ENCODE peak calls at places on chromosomes 12 and 14, in six cellular contexts. One of them, this sample, is unnamed.

GRCh38 chr14:53327716-53328115 is 174.6 kb upstream of the DDHD1 start:
- DNase-seq in GM23338: no peak
- DNase-seq in left lung: no peak
- DNase-seq in BE2C: no peak
- DNase-seq in hepatocyte: no peak
- DNase-seq in AG10803: peak; percentile 10
- DNase-seq in this sample: no peak

GRCh38 chr14:38790916-38791315 is 312.1 kb downstream of the SEC23A start:
- DNase-seq in GM23338: peak; percentile 13
- DNase-seq in left lung: no peak
- DNase-seq in BE2C: no peak
- DNase-seq in hepatocyte: no peak
- DNase-seq in AG10803: peak; percentile 74
- DNase-seq in this sample: no peak

GRCh38 chr14:23061995-23062394 is 4.7 kb upstream of the CDH24 start:
- DNase-seq in GM23338: no peak
- DNase-seq in left lung: no peak
- DNase-seq in BE2C: no peak
- DNase-seq in hepatocyte: peak; percentile 83
- DNase-seq in AG10803: peak; percentile 90
- DNase-seq in this sample: no peak

GRCh38 chr14:99910337-99911268 is 117.4 kb downstream of the EML1 start:
- DNase-seq in GM23338: no peak
- DNase-seq in left lung: no peak
- DNase-seq in BE2C: no peak
- DNase-seq in hepatocyte: peak; percentile 79
- DNase-seq in AG10803: peak; percentile 86
- DNase-seq in this sample: no peak

GRCh38 chr12:6383572-6384498 is at the start of gene LTBR:
- DNase-seq in GM23338: peak; percentile 83
- DNase-seq in left lung: peak; percentile 100
- DNase-seq in BE2C: no peak
- DNase-seq in hepatocyte: peak; percentile 95
- DNase-seq in AG10803: peak; percentile 95
- DNase-seq in this sample: peak; percentile 98

GRCh38 chr12:105534068-105534467 is 203.6 kb downstream of the C12orf75 start:
- DNase-seq in GM23338: no peak
- DNase-seq in left lung: no peak
- DNase-seq in BE2C: no peak
- DNase-seq in hepatocyte: no peak
- DNase-seq in AG10803: no peak
- DNase-seq in this sample: no peak

GRCh38 chr12:22252057-22252456 is 82.5 kb downstream of the ST8SIA1 start:
- DNase-seq in GM23338: no peak
- DNase-seq in left lung: no peak
- DNase-seq in BE2C: no peak
- DNase-seq in hepatocyte: no peak
- DNase-seq in AG10803: no peak
- DNase-seq in this sample: no peak

GRCh38 chr12:104618691-104619090 is 161.9 kb downstream of the CHST11 start:
- DNase-seq in GM23338: no peak
- DNase-seq in left lung: no peak
- DNase-seq in BE2C: no peak
- DNase-seq in hepatocyte: no peak
- DNase-seq in AG10803: no peak
- DNase-seq in this sample: no peak

GRCh38 chr12:52057958-52058576 is 6.8 kb downstream of the NR4A1 start:
- DNase-seq in GM23338: no peak
- DNase-seq in left lung: no peak
- DNase-seq in BE2C: no peak
- DNase-seq in hepatocyte: no peak
- DNase-seq in AG10803: no peak
- DNase-seq in this sample: no peak

GRCh38 chr14:101125719-101126375 is 222.3 kb upstream of the RTL1 start:
- DNase-seq in GM23338: no peak
- DNase-seq in left lung: peak; percentile 58
- DNase-seq in BE2C: peak; percentile 3
- DNase-seq in hepatocyte: no peak
- DNase-seq in AG10803: no peak
- DNase-seq in this sample: no peak

GRCh38 chr12:124080649-124081048 is 107.6 kb downstream of the ZNF664 start:
- DNase-seq in GM23338: no peak
- DNase-seq in left lung: peak; percentile 44
- DNase-seq in BE2C: no peak
- DNase-seq in hepatocyte: no peak
- DNase-seq in AG10803: no peak
- DNase-seq in this sample: no peak

GRCh38 chr12:31832740-31833540 is 104.1 kb upstream of the AMN1 start:
- DNase-seq in GM23338: no peak
- DNase-seq in left lung: no peak
- DNase-seq in BE2C: no peak
- DNase-seq in hepatocyte: no peak
- DNase-seq in AG10803: no peak
- DNase-seq in this sample: no peak

GRCh38 chr12:31626270-31626669 is 33.2 kb upstream of the ETFBKMT start:
- DNase-seq in GM23338: no peak
- DNase-seq in left lung: no peak
- DNase-seq in BE2C: no peak
- DNase-seq in hepatocyte: no peak
- DNase-seq in AG10803: no peak
- DNase-seq in this sample: no peak

GRCh38 chr12:30826276-30826675 is 71.5 kb upstream of the CAPRIN2 start:
- DNase-seq in GM23338: no peak
- DNase-seq in left lung: no peak
- DNase-seq in BE2C: no peak
- DNase-seq in hepatocyte: no peak
- DNase-seq in AG10803: no peak
- DNase-seq in this sample: no peak

GRCh38 chr14:80959448-80960006 is 4.1 kb downstream of the TSHR start:
- DNase-seq in GM23338: no peak
- DNase-seq in left lung: no peak
- DNase-seq in BE2C: no peak
- DNase-seq in hepatocyte: no peak
- DNase-seq in AG10803: no peak
- DNase-seq in this sample: no peak

GRCh38 chr12:71397433-71397954 is 42.1 kb upstream of the LGR5 start:
- DNase-seq in GM23338: no peak
- DNase-seq in left lung: no peak
- DNase-seq in BE2C: no peak
- DNase-seq in hepatocyte: no peak
- DNase-seq in AG10803: peak; percentile 83
- DNase-seq in this sample: no peak

GRCh38 chr14:103716091-103716801 is 636 bp downstream of the ZFYVE21 start:
- DNase-seq in GM23338: no peak
- DNase-seq in left lung: peak; percentile 91
- DNase-seq in BE2C: no peak
- DNase-seq in hepatocyte: peak; percentile 64
- DNase-seq in AG10803: peak; percentile 29
- DNase-seq in this sample: peak; percentile 72

GRCh38 chr12:84787253-84787652 is 125.3 kb downstream of the SLC6A15 start:
- DNase-seq in GM23338: no peak
- DNase-seq in left lung: no peak
- DNase-seq in BE2C: no peak
- DNase-seq in hepatocyte: no peak
- DNase-seq in AG10803: no peak
- DNase-seq in this sample: no peak

GRCh38 chr12:121719926-121720414 is 7.4 kb downstream of the TMEM120B start:
- DNase-seq in GM23338: no peak
- DNase-seq in left lung: no peak
- DNase-seq in BE2C: no peak
- DNase-seq in hepatocyte: peak; percentile 40
- DNase-seq in AG10803: peak; percentile 86
- DNase-seq in this sample: no peak

GRCh38 chr14:28242895-28243294 is 523.7 kb upstream of the FOXG1 start:
- DNase-seq in GM23338: no peak
- DNase-seq in left lung: no peak
- DNase-seq in BE2C: no peak
- DNase-seq in hepatocyte: no peak
- DNase-seq in AG10803: no peak
- DNase-seq in this sample: no peak

GRCh38 chr12:58566599-58566998 is 353.7 kb downstream of the LRIG3 start:
- DNase-seq in GM23338: no peak
- DNase-seq in left lung: no peak
- DNase-seq in BE2C: no peak
- DNase-seq in hepatocyte: no peak
- DNase-seq in AG10803: peak; percentile 83
- DNase-seq in this sample: no peak

GRCh38 chr14:102540310-102541028 is 30.9 kb upstream of the ANKRD9 start:
- DNase-seq in GM23338: no peak
- DNase-seq in left lung: no peak
- DNase-seq in BE2C: peak; percentile 93
- DNase-seq in hepatocyte: peak; percentile 71
- DNase-seq in AG10803: no peak
- DNase-seq in this sample: no peak

GRCh38 chr14:43858981-43859380 is 648.1 kb downstream of the FSCB start:
- DNase-seq in GM23338: no peak
- DNase-seq in left lung: no peak
- DNase-seq in BE2C: no peak
- DNase-seq in hepatocyte: no peak
- DNase-seq in AG10803: no peak
- DNase-seq in this sample: no peak

GRCh38 chr14:29740491-29740890 is 187.2 kb downstream of the PRKD1 start:
- DNase-seq in GM23338: no peak
- DNase-seq in left lung: no peak
- DNase-seq in BE2C: no peak
- DNase-seq in hepatocyte: no peak
- DNase-seq in AG10803: peak; percentile 24
- DNase-seq in this sample: no peak

GRCh38 chr12:104350211-104350908 is 46.8 kb downstream of the EID3 start:
- DNase-seq in GM23338: no peak
- DNase-seq in left lung: no peak
- DNase-seq in BE2C: no peak
- DNase-seq in hepatocyte: no peak
- DNase-seq in AG10803: no peak
- DNase-seq in this sample: no peak

GRCh38 chr12:46904406-46905240 is 78.8 kb upstream of the SLC38A4 start:
- DNase-seq in GM23338: no peak
- DNase-seq in left lung: no peak
- DNase-seq in BE2C: no peak
- DNase-seq in hepatocyte: no peak
- DNase-seq in AG10803: peak; percentile 78
- DNase-seq in this sample: no peak

DNA sequence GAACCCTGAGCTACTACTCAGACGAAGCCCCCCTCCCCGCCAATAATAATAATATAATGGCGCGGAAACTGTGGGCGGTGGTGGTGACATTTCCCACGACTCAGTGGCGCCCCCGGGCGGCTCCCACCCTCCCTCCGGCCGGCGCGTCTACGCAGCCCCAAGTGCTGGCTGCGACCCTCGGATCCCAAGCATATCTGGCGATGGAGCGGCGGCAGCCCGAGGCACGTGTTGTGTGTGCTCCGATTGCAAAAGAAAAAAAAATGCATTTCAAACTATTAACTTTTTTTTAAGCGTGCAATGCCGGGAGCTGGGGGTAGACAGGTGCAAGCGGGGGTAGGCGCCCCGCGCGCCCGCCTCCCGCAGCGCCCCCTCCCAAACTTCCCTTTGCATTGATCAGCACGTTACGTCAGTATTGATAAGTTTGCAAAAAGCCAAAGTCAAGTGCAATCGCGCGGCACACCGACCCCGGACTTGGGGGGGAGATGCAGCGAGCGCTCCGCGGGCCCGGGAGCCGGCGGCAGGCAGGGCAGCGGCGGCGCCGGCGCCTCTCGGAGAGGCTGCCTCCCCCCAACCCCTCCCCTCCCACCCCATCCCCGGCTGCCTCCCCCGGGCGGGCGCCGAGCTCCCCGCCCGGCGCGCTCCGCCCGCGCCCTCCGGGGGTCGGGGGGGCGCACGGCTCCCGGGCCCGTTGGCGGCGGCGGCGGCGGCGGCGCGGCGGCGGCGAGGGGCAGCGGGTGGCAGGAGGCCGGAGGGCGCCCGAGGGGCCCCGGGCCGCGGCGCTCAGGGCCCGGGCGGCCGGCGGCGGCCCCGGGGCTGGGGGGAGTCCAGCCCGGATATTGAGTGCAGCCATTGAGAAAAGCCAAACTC is 113.1 kb upstream of the MYL2 start:
- DNase-seq in GM23338: peak; percentile 77
- DNase-seq in left lung: no peak
- DNase-seq in BE2C: peak; percentile 54
- DNase-seq in hepatocyte: peak; percentile 17
- DNase-seq in AG10803: no peak
- DNase-seq in this sample: no peak
- TF ChIP-seq CTCF in GM23338: peak; percentile 87
- TF ChIP-seq CTCF in left lung: no peak
- TF ChIP-seq CTCF in BE2C: peak; percentile 42
- TF ChIP-seq CTCF in hepatocyte: peak; percentile 36
- TF ChIP-seq CTCF in AG10803: no peak
- TF ChIP-seq CTCF in this sample: no peak

DNA sequence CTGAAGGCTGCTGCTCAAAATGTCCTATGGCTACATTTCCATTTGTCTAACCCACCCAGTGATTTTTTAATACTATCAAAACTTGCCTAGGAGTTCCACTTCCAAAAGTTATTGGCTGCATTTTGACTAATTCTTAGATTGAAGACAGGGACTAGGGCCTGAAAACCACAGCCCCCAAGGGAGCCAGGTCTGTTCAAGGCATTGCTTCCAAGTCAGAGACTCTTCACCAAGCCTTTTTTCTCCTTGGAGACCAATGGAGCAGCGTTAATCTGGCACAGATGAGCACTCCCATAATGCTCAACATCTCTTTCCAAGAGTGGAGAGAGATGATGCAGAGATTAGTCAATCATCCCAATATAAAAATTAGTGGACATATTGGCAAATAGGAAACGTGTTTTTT is 112.5 kb upstream of the HIF1A start:
- DNase-seq in GM23338: no peak
- DNase-seq in left lung: no peak
- DNase-seq in BE2C: no peak
- DNase-seq in hepatocyte: no peak
- DNase-seq in AG10803: peak; percentile 72
- DNase-seq in this sample: no peak
- H3K4me3 ChIP-seq in GM23338: no peak overlapping the region
- H3K4me3 ChIP-seq in left lung: no peak overlapping the region
- H3K4me3 ChIP-seq in BE2C: no peak overlapping the region
- H3K4me3 ChIP-seq in hepatocyte: no peak overlapping the region
- H3K4me3 ChIP-seq in AG10803: no peak overlapping the region
- H3K4me3 ChIP-seq in this sample: no peak overlapping the region

GRCh38 chr14:58362798-58363412 is 32.8 kb upstream of the TOMM20L start:
- DNase-seq in GM23338: peak; percentile 47
- DNase-seq in left lung: no peak
- DNase-seq in BE2C: no peak
- DNase-seq in hepatocyte: peak; percentile 37
- DNase-seq in AG10803: peak; percentile 16
- DNase-seq in this sample: no peak
- TF ChIP-seq CTCF in GM23338: peak; percentile 37
- TF ChIP-seq CTCF in left lung: no peak
- TF ChIP-seq CTCF in BE2C: peak; percentile 57
- TF ChIP-seq CTCF in hepatocyte: peak; percentile 45
- TF ChIP-seq CTCF in AG10803: peak; percentile 40
- TF ChIP-seq CTCF in this sample: peak; percentile 21

DNA sequence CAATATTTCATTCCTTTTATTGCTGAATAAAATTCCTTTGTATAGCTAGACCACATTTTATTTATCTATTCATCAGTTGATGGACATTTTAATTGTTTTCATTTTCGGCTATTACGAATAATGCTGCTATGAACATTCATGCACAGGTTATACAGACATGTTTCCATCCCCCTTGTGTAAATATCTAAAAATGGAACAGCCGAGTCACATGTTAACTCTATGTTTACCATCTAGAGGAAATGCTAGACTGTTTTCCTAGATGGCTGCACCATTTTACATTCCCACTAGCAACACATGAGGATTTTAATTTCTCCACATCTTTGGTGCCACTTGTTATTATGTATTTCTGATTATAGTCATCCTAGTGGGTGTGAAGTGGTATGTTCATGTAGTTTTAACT is 49.2 kb downstream of the HECTD4 start:
- DNase-seq in GM23338: no peak
- DNase-seq in left lung: no peak
- DNase-seq in BE2C: no peak
- DNase-seq in hepatocyte: no peak
- DNase-seq in AG10803: no peak
- DNase-seq in this sample: no peak
- H3K4me3 ChIP-seq in GM23338: no peak overlapping the region
- H3K4me3 ChIP-seq in left lung: no peak overlapping the region
- H3K4me3 ChIP-seq in BE2C: no peak overlapping the region
- H3K4me3 ChIP-seq in hepatocyte: no peak overlapping the region
- H3K4me3 ChIP-seq in AG10803: no peak overlapping the region
- H3K4me3 ChIP-seq in this sample: no peak overlapping the region

This sample was measured in lower lobe of right lung.